ENCODE peak calls at places on chromosomes 4 and X, in five cellular contexts. E is left ventricle myocardium inferior, I is brain microvascular endothelial cell, Q is sigmoid colon, S is cardiac muscle cell. Y is an unnamed sample.

GRCh38 chr4:12957108-12957507 is 527.0 kb downstream of the RAB28 start:
- DNase-seq in E (no peak), I (no peak), Q (no peak), S (no peak), Y (no peak)

GRCh38 chr4:144347116-144347515 is 206.6 kb upstream of the GYPA start:
- DNase-seq in E (no peak), I (no peak), Q (no peak), S (no peak), Y (no peak)

GRCh38 chr4:148445071-148445902 is 3.1 kb upstream of the NR3C2 start:
- DNase-seq in E (peak), I (no peak), Q (peak), S (no peak), Y (peak)

GRCh38 chrX:108396188-108396885 is 41.9 kb downstream of the COL4A6 start:
- DNase-seq in E (no peak), I (no peak), Q (no peak), S (no peak), Y (no peak)

GRCh38 chrX:136200466-136200865 is 50.7 kb downstream of the MAP7D3 start:
- DNase-seq in E (no peak), I (no peak), Q (no peak), S (peak), Y (no peak)

GRCh38 chrX:150324035-150324728 is 38.9 kb upstream of the MAMLD1 start:
- DNase-seq in E (no peak), I (peak), Q (no peak), S (peak), Y (no peak)

GRCh38 chrX:110381216-110381615 is 22.6 kb downstream of the RTL9 start:
- DNase-seq in E (no peak), I (no peak), Q (no peak), S (peak), Y (no peak)

GRCh38 chr4:20194079-20195013 is 57.4 kb upstream of the SLIT2 start:
- DNase-seq in E (no peak), I (peak), Q (no peak), S (peak), Y (no peak)

GRCh38 chr4:81600511-81601269 is 129.0 kb upstream of the RASGEF1B start:
- DNase-seq in E (peak), I (no peak), Q (peak), S (no peak), Y (no peak)

GRCh38 chr4:77040265-77040664 is 35.5 kb downstream of the CCNI start:
- DNase-seq in E (no peak), I (peak), Q (no peak), S (no peak), Y (no peak)

GRCh38 chr4:113634081-113634969 is 127.2 kb downstream of the CAMK2D start:
- DNase-seq in E (no peak), I (no peak), Q (no peak), S (no peak), Y (no peak)

GRCh38 chr4:124483043-124483906 is 229.3 kb downstream of the ANKRD50 start:
- DNase-seq in E (no peak), I (peak), Q (no peak), S (peak), Y (no peak)

GRCh38 chr4:985123-985830 is 1.6 kb upstream of the IDUA start:
- DNase-seq in E (peak), I (no peak), Q (no peak), S (peak), Y (no peak)

GRCh38 chr4:99783940-99784339 is 32.7 kb upstream of the DAPP1 start:
- DNase-seq in E (no peak), I (no peak), Q (no peak), S (no peak), Y (no peak)

DNA sequence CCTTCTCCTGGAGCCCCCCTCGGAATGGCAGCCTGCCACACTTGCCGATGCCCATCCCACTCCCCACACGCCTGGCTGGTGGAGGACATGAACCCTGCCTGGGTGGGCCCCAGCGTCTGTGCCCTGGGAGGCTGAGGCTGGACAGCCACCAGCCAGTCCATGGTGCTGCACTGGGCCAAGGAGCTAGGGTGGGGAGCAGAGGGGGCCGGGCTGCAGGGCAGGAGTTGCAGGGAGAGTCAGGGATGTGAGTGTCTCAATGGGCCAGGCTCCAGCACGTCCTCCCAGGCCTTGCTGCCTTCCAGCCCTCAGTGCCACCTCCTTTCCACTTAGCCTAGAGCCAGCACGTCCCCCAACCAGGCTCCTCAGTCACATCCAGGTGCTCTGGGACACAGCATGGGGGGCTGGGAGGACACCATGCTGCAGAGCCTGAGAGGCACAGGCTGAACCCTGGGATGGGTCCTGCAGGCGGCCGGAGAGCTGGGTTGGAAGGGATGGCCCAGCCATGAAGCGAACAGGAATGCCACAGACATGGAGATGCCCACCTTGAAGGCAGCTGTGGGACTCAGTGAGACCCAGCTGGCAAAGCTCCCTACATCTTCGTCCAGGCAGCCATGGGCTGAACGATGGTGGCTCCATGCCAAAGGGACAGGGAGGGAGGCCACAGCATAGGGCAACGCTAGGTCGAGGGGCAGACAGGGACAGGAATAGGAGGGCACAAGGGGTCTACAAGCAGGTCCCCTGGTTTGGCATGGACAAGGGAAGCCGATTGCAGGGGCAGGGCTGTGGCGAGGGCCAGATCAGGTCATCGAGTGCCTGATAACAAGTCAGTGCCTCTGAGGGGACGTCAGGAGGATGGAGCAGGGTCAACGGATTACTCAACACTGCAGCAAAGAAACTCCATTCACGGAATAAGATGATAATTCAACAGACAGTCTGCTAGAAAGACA is 30.1 kb upstream of the MXD4 start:
- DNase-seq in E (no peak), I (no peak), Q (peak), S (no peak), Y (peak)
- H3K27ac ChIP-seq in E (no peak), I (no peak), Q (no peak), S (no peak), Y (no peak)

DNA sequence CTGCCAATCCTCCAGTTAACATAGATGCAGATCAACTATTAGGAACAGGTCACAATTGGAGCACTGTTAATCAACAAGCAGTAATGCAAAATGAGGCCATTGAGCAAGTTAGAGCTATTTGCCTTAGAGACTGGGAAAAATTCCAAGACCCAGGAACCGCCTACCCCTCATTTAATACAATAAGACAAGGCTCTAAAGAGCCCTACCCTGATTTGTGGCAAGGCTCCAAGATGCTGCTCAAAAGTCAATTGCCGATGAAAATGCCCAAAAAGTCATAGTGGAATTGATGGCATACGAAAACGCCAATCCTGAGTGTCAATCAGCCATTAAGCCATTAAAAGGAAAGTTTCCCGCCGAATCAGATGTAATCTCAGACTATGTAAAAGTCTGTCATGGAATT is 20.5 kb upstream of the TRIM61 start:
- DNase-seq in E (no peak), I (no peak), Q (no peak), S (no peak), Y (no peak)
- H3K27ac ChIP-seq in E (no peak), I (no peak), Q (no peak), S (no peak), Y (no peak)

GRCh38 chr4:8165374-8165896 is 6.8 kb upstream of the ABLIM2 start:
- DNase-seq in E (no peak), I (no peak), Q (no peak), S (no peak), Y (no peak)
- H3K27ac ChIP-seq in E (no peak), I (no peak), Q (no peak), S (no peak), Y (no peak)

GRCh38 chrX:21700289-21700688 is 42.2 kb upstream of the KLHL34 start:
- DNase-seq in E (no peak), I (no peak), Q (no peak), S (no peak), Y (no peak)

GRCh38 chrX:21702725-21703228 is 44.6 kb upstream of the KLHL34 start:
- DNase-seq in E (no peak), I (no peak), Q (no peak), S (no peak), Y (no peak)

GRCh38 chrX:21700967-21701366 is 42.8 kb upstream of the KLHL34 start:
- DNase-seq in E (no peak), I (no peak), Q (no peak), S (no peak), Y (no peak)

DNA sequence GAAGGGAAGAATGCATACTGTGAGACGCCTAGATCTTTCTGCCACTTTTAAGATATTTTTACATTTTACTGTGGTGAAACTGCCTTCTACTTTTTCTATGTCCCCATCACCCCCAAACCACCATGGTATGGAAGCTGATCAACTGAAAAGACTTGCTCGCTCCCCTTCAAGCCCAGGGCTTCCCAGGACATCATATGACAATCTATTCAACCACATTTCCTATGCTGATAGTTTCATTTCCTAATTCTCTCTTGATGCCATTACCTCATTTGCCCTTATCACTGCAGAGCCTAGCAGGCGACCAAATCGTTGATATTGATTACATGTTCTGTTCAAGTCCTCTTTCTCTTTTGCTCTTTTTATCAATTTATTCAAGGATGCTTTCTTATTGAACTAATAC is 40.1 kb upstream of the KLHL34 start:
- DNase-seq in E (no peak), I (no peak), Q (no peak), S (no peak), Y (no peak)
- H3K27ac ChIP-seq in E (no peak), I (no peak), Q (no peak), S (no peak), Y (no peak)